ENCODE peak calls at places on chromosomes 4 and X, in five cellular contexts. H is mucosa of descending colon; T is GM18507; C is activated CD4-positive, alpha-beta T cell treated with anti-CD3 and anti-CD28 coated beads, Interleukin-2, amount 50 U/mL, for 4 hours; A is left lung. L is an unnamed sample.

GRCh38 chr4:25425361-25425760 is 48.3 kb downstream of the ANAPC4 start:
- DNase-seq in H (no peak), T (no peak), C (no peak), A (no peak), L (no peak)

GRCh38 chr4:128558896-128559669 is 250.4 kb upstream of the JADE1 start:
- DNase-seq in H (no peak), T (no peak), C (no peak), A (no peak), L (no peak)

GRCh38 chr4:110005461-110006056 is 92.9 kb downstream of the EGF start:
- DNase-seq in H (peak; percentile 30), T (peak; percentile 43), C (no peak), A (no peak), L (peak; percentile 82)

GRCh38 chrX:29295987-29296680 is 708.9 kb downstream of the IL1RAPL1 start:
- DNase-seq in H (no peak), T (no peak), C (no peak), A (no peak), L (no peak)

GRCh38 chr4:154024097-154024496 is 235.2 kb upstream of the SFRP2 start:
- DNase-seq in H (no peak), T (no peak), C (no peak), A (no peak), L (peak; percentile 63)

GRCh38 chr4:8050555-8051206 is 107.9 kb downstream of the ABLIM2 start:
- DNase-seq in H (peak; percentile 65), T (no peak), C (no peak), A (peak; percentile 80), L (peak; percentile 88)

GRCh38 chrX:154731881-154732280 is 19.0 kb downstream of the GAB3 start:
- DNase-seq in H (no peak), T (no peak), C (no peak), A (no peak), L (no peak)

GRCh38 chrX:20802036-20802435 is 535.3 kb upstream of the RPS6KA3 start:
- DNase-seq in H (no peak), T (no peak), C (no peak), A (no peak), L (no peak)

GRCh38 chr4:181030961-181031360 is 1212.2 kb upstream of the TENM3 start:
- DNase-seq in H (no peak), T (no peak), C (no peak), A (no peak), L (no peak)

GRCh38 chrX:19554786-19555185 is 39.5 kb upstream of the MAP3K15 start:
- DNase-seq in H (no peak), T (no peak), C (no peak), A (no peak), L (no peak)

GRCh38 chrX:112857478-112857878 is 16.8 kb upstream of the AMOT start:
- DNase-seq in H (no peak), T (no peak), C (no peak), A (no peak), L (no peak)

GRCh38 chrX:120769576-120770341 is 105.9 kb downstream of the CT47B1 start:
- DNase-seq in H (no peak), T (no peak), C (no peak), A (no peak), L (peak; percentile 17)

GRCh38 chrX:39773923-39774803 is 323.6 kb downstream of the BCOR start:
- DNase-seq in H (no peak), T (no peak), C (peak; percentile 15), A (no peak), L (no peak)

GRCh38 chr4:37415845-37416369 is 171.4 kb downstream of the NWD2 start:
- DNase-seq in H (no peak), T (no peak), C (no peak), A (no peak), L (peak; percentile 27)

GRCh38 chr4:137738377-137738990 is 206.2 kb upstream of the PCDH18 start:
- DNase-seq in H (no peak), T (no peak), C (no peak), A (no peak), L (no peak)

GRCh38 chrX:41474726-41475100 is 27.6 kb downstream of the NYX start:
- DNase-seq in H (no peak), T (no peak), C (no peak), A (no peak), L (peak; percentile 8)

GRCh38 chr4:93996895-93997294 is 168.3 kb downstream of the ATOH1 start:
- DNase-seq in H (peak; percentile 25), T (no peak), C (no peak), A (no peak), L (no peak)

GRCh38 chr4:39446842-39447573 is 11.7 kb downstream of the RPL9 start:
- DNase-seq in H (peak; percentile 82), T (peak; percentile 65), C (peak; percentile 7), A (peak; percentile 62), L (peak; percentile 91)

GRCh38 chr4:113701156-113701555 is 60.4 kb downstream of the CAMK2D start:
- DNase-seq in H (no peak), T (no peak), C (no peak), A (no peak), L (no peak)

GRCh38 chr4:158046345-158046744 is 126.5 kb downstream of the GASK1B start:
- DNase-seq in H (no peak), T (no peak), C (no peak), A (no peak), L (no peak)

GRCh38 chr4:153014460-153014859 is 78.3 kb downstream of the FHDC1 start:
- DNase-seq in H (no peak), T (no peak), C (no peak), A (no peak), L (no peak)

GRCh38 chr4:168541608-168541953 is 44.7 kb downstream of the PALLD start:
- DNase-seq in H (no peak), T (no peak), C (no peak), A (no peak), L (no peak)

GRCh38 chrX:153933751-153934472 is 925 bp downstream of the NAA10 start:
- DNase-seq in H (no peak), T (no peak), C (no peak), A (no peak), L (no peak)

GRCh38 chr4:115537387-115537786 is 424.0 kb upstream of the NDST4 start:
- DNase-seq in H (no peak), T (no peak), C (no peak), A (no peak), L (no peak)

GRCh38 chr4:56655209-56655626 is 25.9 kb downstream of the HOPX start:
- DNase-seq in H (peak; percentile 25), T (no peak), C (no peak), A (no peak), L (peak; percentile 76)

GRCh38 chrX:84760560-84760959 is 243.1 kb upstream of the APOOL start:
- DNase-seq in H (no peak), T (no peak), C (no peak), A (no peak), L (no peak)

GRCh38 chr4:38870098-38870850 is 2.7 kb downstream of the FAM114A1 start:
- DNase-seq in H (no peak), T (no peak), C (no peak), A (no peak), L (no peak)

GRCh38 chrX:136446208-136446607 is 41.5 kb upstream of the BRS3 start:
- DNase-seq in H (no peak), T (no peak), C (no peak), A (no peak), L (no peak)

GRCh38 chr4:59062970-59063369 is 1952.8 kb upstream of the IGFBP7 start:
- DNase-seq in H (no peak), T (no peak), C (no peak), A (no peak), L (no peak)

GRCh38 chr4:85543832-85544231 is 68.9 kb downstream of the ARHGAP24 start:
- DNase-seq in H (no peak), T (no peak), C (no peak), A (no peak), L (peak; percentile 55)

GRCh38 chr4:61666248-61666647 is 466.1 kb downstream of the ADGRL3 start:
- DNase-seq in H (no peak), T (no peak), C (no peak), A (no peak), L (no peak)

L was measured in GM23338.